ENCODE peak calls at places on chromosome 10, in five cellular contexts. M is adipocyte, Q is aorta, W is neuronal stem cell, G is A673. A is an unnamed sample.

GRCh38 chr10:77431209-77431611 is 206.4 kb downstream of the KCNMA1 start:
- DNase-seq in M (peak), Q (no peak), W (no peak), G (no peak), A (no peak)

GRCh38 chr10:83538047-83538446 is 601.3 kb upstream of the GHITM start:
- DNase-seq in M (no peak), Q (no peak), W (no peak), G (no peak), A (no peak)

GRCh38 chr10:44885710-44886109 is 25.4 kb upstream of the TMEM72 start:
- DNase-seq in M (no peak), Q (no peak), W (no peak), G (no peak), A (no peak)

GRCh38 chr10:44809652-44810051 is 101.5 kb upstream of the TMEM72 start:
- DNase-seq in M (peak), Q (no peak), W (no peak), G (no peak), A (no peak)

GRCh38 chr10:125811251-125811650 is 11.8 kb downstream of the UROS start:
- DNase-seq in M (peak), Q (no peak), W (no peak), G (no peak), A (no peak)

GRCh38 chr10:79246606-79247275 is 100.5 kb upstream of the PPIF start:
- DNase-seq in M (no peak), Q (peak), W (no peak), G (no peak), A (no peak)

GRCh38 chr10:8048281-8049008 is 6.0 kb upstream of the GATA3 start:
- DNase-seq in M (no peak), Q (no peak), W (no peak), G (no peak), A (no peak)

GRCh38 chr10:71232089-71232998 is 20.0 kb downstream of the UNC5B start:
- DNase-seq in M (no peak), Q (peak), W (no peak), G (no peak), A (peak)

GRCh38 chr10:132591166-132591971 is 53.8 kb downstream of the INPP5A start:
- DNase-seq in M (peak), Q (peak), W (no peak), G (no peak), A (peak)

GRCh38 chr10:72375585-72375984 is 20.9 kb upstream of the DNAJB12 start:
- DNase-seq in M (no peak), Q (no peak), W (no peak), G (no peak), A (no peak)

DNA sequence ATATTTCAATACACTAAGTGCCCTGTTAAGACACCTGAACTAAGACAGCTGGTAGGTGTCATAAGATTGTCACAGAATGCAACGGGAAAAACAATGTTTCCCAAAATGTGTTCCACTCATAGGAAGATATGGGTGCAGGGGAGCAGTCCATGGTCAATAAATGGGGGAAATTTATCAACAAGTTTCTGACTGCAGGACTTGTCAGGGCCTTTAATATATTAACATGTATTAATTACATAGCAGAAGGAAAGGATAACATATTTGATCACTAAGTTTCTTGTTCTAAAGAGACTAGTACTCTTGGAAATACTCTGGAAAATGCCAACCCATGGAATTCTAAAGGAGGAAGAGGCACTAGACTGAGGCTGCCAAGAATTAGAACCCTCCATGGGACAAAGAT is 6.7 kb downstream of the RBP3 start:
- DNase-seq in M (no peak), Q (no peak), W (no peak), G (no peak), A (no peak)
- H3K4me3 ChIP-seq in M (no peak), Q (no peak), W (no peak), G (no peak), A (no peak)

GRCh38 chr10:95392250-95392584 is 101.4 kb upstream of the PDLIM1 start:
- DNase-seq in M (no peak), Q (no peak), W (no peak), G (no peak), A (no peak)

GRCh38 chr10:95391570-95392249 is 100.9 kb upstream of the PDLIM1 start:
- DNase-seq in M (peak), Q (no peak), W (peak), G (peak), A (no peak)

GRCh38 chr10:95389982-95390381 is 99.2 kb upstream of the PDLIM1 start:
- DNase-seq in M (no peak), Q (no peak), W (no peak), G (no peak), A (no peak)

GRCh38 chr10:95392711-95393164 is 101.9 kb upstream of the PDLIM1 start:
- DNase-seq in M (no peak), Q (no peak), W (no peak), G (no peak), A (no peak)

GRCh38 chr10:95391164-95391563 is 100.4 kb upstream of the PDLIM1 start:
- DNase-seq in M (no peak), Q (no peak), W (no peak), G (no peak), A (no peak)
- H3K4me3 ChIP-seq in M (no peak), Q (no peak), W (no peak), G (no peak), A (no peak)

GRCh38 chr10:27745719-27746363 is at the start of gene MKX:
- DNase-seq in M (peak), Q (peak), W (peak), G (peak), A (peak)

GRCh38 chr10:27744478-27745379 is 890 bp downstream of the MKX start:
- DNase-seq in M (peak), Q (peak), W (no peak), G (peak), A (peak)

GRCh38 chr10:27745380-27745718 is 270 bp downstream of the MKX start:
- DNase-seq in M (no peak), Q (peak), W (no peak), G (no peak), A (no peak)

GRCh38 chr10:27747096-27747451 is 1.5 kb upstream of the MKX start:
- DNase-seq in M (no peak), Q (no peak), W (no peak), G (no peak), A (no peak)

DNA sequence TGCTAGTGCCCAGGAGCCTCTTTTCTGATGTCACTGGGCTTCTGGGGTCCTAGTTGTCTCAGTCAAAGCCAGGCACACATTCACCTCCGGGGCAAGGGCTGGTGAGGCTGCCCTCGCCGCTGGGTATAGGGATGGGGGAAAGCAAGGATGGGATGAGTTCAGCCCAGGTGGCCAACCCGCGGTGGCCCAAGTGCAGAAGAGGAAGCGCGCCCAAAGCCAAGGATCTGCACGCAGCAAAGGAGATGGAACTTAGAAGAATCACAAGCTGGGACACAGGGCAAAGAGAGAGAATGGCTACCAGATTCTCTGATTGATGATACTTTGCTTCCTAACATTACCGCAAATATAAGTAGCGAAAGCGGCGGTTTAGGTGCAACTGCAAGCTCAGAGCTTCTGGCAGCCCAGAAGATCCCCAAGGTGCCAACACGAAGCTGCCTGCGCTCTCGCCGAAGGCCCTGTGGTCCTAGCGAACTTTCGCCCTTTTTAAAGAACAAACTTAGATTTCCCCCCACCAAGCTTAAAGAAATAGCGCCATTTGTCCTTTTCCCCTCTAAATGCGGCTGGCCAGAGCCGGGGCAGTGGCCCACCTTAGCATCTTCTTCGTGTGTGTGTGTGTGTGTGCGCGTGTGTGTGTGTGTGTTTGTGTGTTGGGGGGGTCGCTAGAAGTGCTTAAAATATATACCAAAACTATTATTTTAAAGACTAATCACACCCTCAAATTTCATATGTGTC is 911 bp upstream of the MKX start:
- DNase-seq in M (no peak), Q (no peak), W (no peak), G (no peak), A (no peak)
- H3K4me3 ChIP-seq in M (peak), Q (peak), W (peak), G (no peak), A (no peak)

GRCh38 chr10:23571884-23572283 is 133.0 kb downstream of the OTUD1 start:
- DNase-seq in M (no peak), Q (no peak), W (no peak), G (no peak), A (no peak)
- H3K4me3 ChIP-seq in M (peak), Q (no peak), W (no peak), G (no peak), A (no peak)

DNA sequence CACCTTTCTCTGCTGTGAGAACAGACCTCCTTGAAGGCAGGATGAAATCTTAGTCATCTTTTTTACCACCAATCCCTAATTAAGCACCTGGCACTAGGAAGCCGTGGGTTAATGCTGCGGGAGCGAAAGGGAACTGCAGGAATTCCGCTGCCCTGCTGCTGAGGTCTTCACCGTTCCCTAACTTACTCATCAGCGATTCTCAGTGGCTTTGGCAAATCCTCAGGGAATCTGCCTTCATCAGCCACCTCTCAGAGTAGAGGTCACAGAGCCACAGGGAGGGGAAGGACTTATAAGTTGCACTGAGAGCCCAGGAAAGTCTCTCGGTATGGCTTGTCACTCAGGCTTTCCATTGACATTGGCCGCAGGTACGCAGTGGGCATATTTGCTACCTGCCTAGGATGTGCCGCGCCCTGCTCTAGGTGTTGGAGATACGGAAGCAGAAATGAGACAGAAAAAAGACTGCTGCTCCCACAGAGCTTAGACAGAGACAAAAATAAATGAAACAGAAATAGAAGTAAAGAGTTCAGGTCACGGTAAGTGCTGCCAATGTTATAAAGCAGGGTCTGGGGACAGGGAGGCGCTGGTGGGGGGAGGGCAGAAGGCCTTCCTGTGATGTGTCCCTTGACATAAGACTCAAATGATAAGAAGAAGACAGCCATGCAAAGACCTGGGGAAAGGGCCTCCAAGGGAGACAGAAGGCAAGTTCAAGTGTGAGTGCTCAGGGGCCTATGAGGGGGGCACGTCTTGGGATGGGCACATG is 72.6 kb upstream of the OPALIN start:
- DNase-seq in M (no peak), Q (no peak), W (no peak), G (no peak), A (no peak)
- H3K4me3 ChIP-seq in M (no peak), Q (no peak), W (no peak), G (no peak), A (no peak)

GRCh38 chr10:32379314-32379949 is 32.5 kb upstream of the EPC1 start:
- DNase-seq in M (peak), Q (no peak), W (peak), G (peak), A (no peak)

GRCh38 chr10:32384185-32384584 is 37.2 kb upstream of the EPC1 start:
- DNase-seq in M (no peak), Q (no peak), W (no peak), G (no peak), A (peak)

GRCh38 chr10:32378371-32379301 is 31.7 kb upstream of the EPC1 start:
- DNase-seq in M (peak), Q (peak), W (peak), G (peak), A (peak)

GRCh38 chr10:32379950-32380547 is 33.1 kb upstream of the EPC1 start:
- DNase-seq in M (no peak), Q (no peak), W (peak), G (no peak), A (no peak)

GRCh38 chr10:32381165-32381564 is 34.2 kb upstream of the EPC1 start:
- DNase-seq in M (no peak), Q (no peak), W (no peak), G (no peak), A (no peak)
- H3K4me3 ChIP-seq in M (no peak), Q (no peak), W (no peak), G (no peak), A (no peak)